ENCODE peak calls at places on chromosome 2, in four cellular contexts. O is left cardiac atrium, K is GM12865, R is kidney glomerular epithelial cell. J is an unnamed sample.

GRCh38 chr2:26737221-26737620 is 26.9 kb upstream of the SLC35F6 start:
- DNase-seq in O (no peak), K (no peak), R (no peak), J (no peak)

GRCh38 chr2:127216105-127216504 is 4.0 kb downstream of the CYP27C1 start:
- DNase-seq in O (no peak), K (no peak), R (no peak), J (no peak)

GRCh38 chr2:216632952-216633615 is at the start of gene IGFBP2:
- DNase-seq in O (peak), K (no peak), R (peak), J (peak)

GRCh38 chr2:222747526-222748160 is 76.2 kb downstream of the MOGAT1 start:
- DNase-seq in O (no peak), K (peak), R (no peak), J (no peak)

GRCh38 chr2:8659735-8660492 is 21.9 kb upstream of the ID2 start:
- DNase-seq in O (no peak), K (no peak), R (no peak), J (no peak)

GRCh38 chr2:156151351-156151750 is 181.2 kb downstream of the NR4A2 start:
- DNase-seq in O (no peak), K (no peak), R (no peak), J (no peak)

GRCh38 chr2:239147376-239147775 is 253.4 kb downstream of the HDAC4 start:
- DNase-seq in O (peak), K (no peak), R (no peak), J (no peak)

GRCh38 chr2:136126021-136126420 is 8.1 kb upstream of the CXCR4 start:
- DNase-seq in O (no peak), K (no peak), R (no peak), J (no peak)

GRCh38 chr2:203718087-203718486 is 11.6 kb downstream of the CD28 start:
- DNase-seq in O (peak), K (peak), R (no peak), J (peak)